ENCODE peak calls at places on chromosomes 5 and 9, in four cellular contexts. R is fibroblast of the conjunctiva, T is amniotic stem cell, I is M059J. E is an unnamed sample.

GRCh38 chr5:141359790-141360426 is at the start of gene PCDHGB2:
- DNase-seq in R (no peak), T (no peak), I (peak; percentile 9), E (no peak)

GRCh38 chr5:95842955-95843544 is 20.5 kb upstream of the GLRX start:
- DNase-seq in R (no peak), T (no peak), I (peak; percentile 96), E (no peak)

GRCh38 chr5:60810438-60811085 is 33.5 kb downstream of the ELOVL7 start:
- DNase-seq in R (no peak), T (no peak), I (peak; percentile 69), E (no peak)

GRCh38 chr9:137084526-137084925 is 2.3 kb upstream of the MAN1B1 start:
- DNase-seq in R (no peak), T (no peak), I (no peak), E (no peak)

GRCh38 chr9:136942112-136942880 is 2.2 kb downstream of the FBXW5 start:
- DNase-seq in R (no peak), T (no peak), I (no peak), E (no peak)

GRCh38 chr5:161372682-161373344 is 173.7 kb downstream of the GABRB2 start:
- DNase-seq in R (no peak), T (no peak), I (no peak), E (no peak)

GRCh38 chr9:111842313-111842712 is 47.6 kb upstream of the SHOC1 start:
- DNase-seq in R (peak; percentile 34), T (no peak), I (no peak), E (no peak)

GRCh38 chr5:17860660-17861315 is 226.5 kb downstream of the TAF11L14 start:
- DNase-seq in R (no peak), T (no peak), I (no peak), E (no peak)

GRCh38 chr9:135295556-135296300 is 183.9 kb upstream of the PPP1R26 start:
- DNase-seq in R (no peak), T (no peak), I (no peak), E (no peak)

GRCh38 chr5:116507051-116507537 is 67.5 kb downstream of the SEMA6A start:
- DNase-seq in R (peak; percentile 18), T (no peak), I (no peak), E (no peak)

GRCh38 chr9:29214162-29214520 is 1640.9 kb upstream of the C9orf72 start:
- DNase-seq in R (no peak), T (no peak), I (peak; percentile 72), E (no peak)

GRCh38 chr5:36242534-36243144 is 914 bp upstream of the NADK2 start:
- DNase-seq in R (no peak), T (no peak), I (no peak), E (no peak)

GRCh38 chr5:180790020-180790419 is 12.6 kb downstream of the MGAT1 start:
- DNase-seq in R (no peak), T (no peak), I (no peak), E (no peak)

GRCh38 chr5:112646139-112646941 is 91.3 kb upstream of the APC start:
- DNase-seq in R (no peak), T (no peak), I (peak; percentile 26), E (no peak)

GRCh38 chr9:134185536-134186011 is 21.2 kb upstream of the RNU6ATAC start:
- DNase-seq in R (no peak), T (no peak), I (peak; percentile 45), E (no peak)

GRCh38 chr9:69045821-69046220 is 10.3 kb downstream of the FXN start:
- DNase-seq in R (no peak), T (no peak), I (no peak), E (no peak)

GRCh38 chr9:79667716-79668458 is 96.1 kb downstream of the TLE4 start:
- DNase-seq in R (no peak), T (no peak), I (no peak), E (no peak)

GRCh38 chr9:98020471-98021145 is 35.9 kb upstream of the NANS start:
- DNase-seq in R (no peak), T (no peak), I (no peak), E (no peak)

GRCh38 chr5:57280811-57281301 is 107.0 kb downstream of the GPBP1 start:
- DNase-seq in R (no peak), T (no peak), I (no peak), E (no peak)

GRCh38 chr9:16689352-16689938 is 181.0 kb downstream of the BNC2 start:
- DNase-seq in R (no peak), T (no peak), I (peak; percentile 82), E (no peak)

GRCh38 chr5:149325166-149325735 is 20.0 kb upstream of the GRPEL2 start:
- DNase-seq in R (no peak), T (no peak), I (no peak), E (peak; percentile 19)

GRCh38 chr5:43042176-43042625 is 2.1 kb upstream of the ANXA2R start:
- DNase-seq in R (no peak), T (no peak), I (peak; percentile 86), E (no peak)

GRCh38 chr5:75574791-75575190 is 36.5 kb upstream of the ANKDD1B start:
- DNase-seq in R (no peak), T (no peak), I (no peak), E (no peak)

GRCh38 chr9:131418143-131419028 is 24.5 kb downstream of the PRRC2B start:
- DNase-seq in R (no peak), T (no peak), I (peak; percentile 56), E (no peak)

GRCh38 chr9:136359774-136360718 is 3.5 kb downstream of the DNLZ start:
- DNase-seq in R (no peak), T (no peak), I (no peak), E (no peak)

GRCh38 chr5:113381015-113381326 is 53.8 kb downstream of the TSSK1B start:
- DNase-seq in R (no peak), T (no peak), I (no peak), E (no peak)

GRCh38 chr5:135608361-135608760 is 29.6 kb upstream of the CXCL14 start:
- DNase-seq in R (no peak), T (no peak), I (no peak), E (no peak)

GRCh38 chr5:135493406-135494180 is 41.4 kb upstream of the TIFAB start:
- DNase-seq in R (peak; percentile 89), T (peak; percentile 73), I (peak; percentile 91), E (peak; percentile 33)

GRCh38 chr9:134778841-134779411 is 101.7 kb upstream of the FCN2 start:
- DNase-seq in R (peak; percentile 57), T (no peak), I (peak; percentile 33), E (no peak)

GRCh38 chr5:206406-206805 is 11.5 kb downstream of the CCDC127 start:
- DNase-seq in R (no peak), T (no peak), I (peak; percentile 87), E (no peak)

GRCh38 chr5:59517926-59518585 is 375.5 kb downstream of the PDE4D start:
- DNase-seq in R (no peak), T (no peak), I (peak; percentile 83), E (peak; percentile 27)

GRCh38 chr5:146623009-146623408 is 107.0 kb upstream of the GPR151 start:
- DNase-seq in R (no peak), T (no peak), I (no peak), E (no peak)

GRCh38 chr9:468766-469496 is 254.3 kb downstream of the DOCK8 start:
- DNase-seq in R (no peak), T (no peak), I (peak; percentile 22), E (no peak)

GRCh38 chr9:24502548-24502947 is 43.1 kb downstream of the IZUMO3 start:
- DNase-seq in R (no peak), T (no peak), I (no peak), E (no peak)

GRCh38 chr9:134641989-134642384 is 384 bp downstream of the COL5A1 start:
- DNase-seq in R (no peak), T (no peak), I (no peak), E (no peak)

GRCh38 chr9:127971357-127972315 is 9.2 kb downstream of the EEIG1 start:
- DNase-seq in R (no peak), T (no peak), I (no peak), E (no peak)

GRCh38 chr9:14062449-14063187 is 251.3 kb downstream of the NFIB start:
- DNase-seq in R (peak; percentile 77), T (peak; percentile 29), I (peak; percentile 42), E (no peak)

GRCh38 chr9:77488439-77489126 is 159.5 kb downstream of the GNA14 start:
- DNase-seq in R (no peak), T (no peak), I (peak; percentile 27), E (no peak)

GRCh38 chr5:1724822-1725602 is 74.6 kb downstream of the MRPL36 start:
- DNase-seq in R (no peak), T (no peak), I (no peak), E (peak; percentile 3)

GRCh38 chr5:68015933-68016332 is 199.6 kb upstream of the PIK3R1 start:
- DNase-seq in R (no peak), T (no peak), I (no peak), E (no peak)